ENCODE peak calls at places on chromosomes 1 and 21, in four cellular contexts. One of them, this sample, is unnamed.

GRCh38 chr1:6807782-6808181 is 22.5 kb downstream of the CAMTA1 start:
- DNase-seq in A549: no peak
- DNase-seq in H1: no peak
- DNase-seq in endothelial cell of umbilical vein: peak; percentile 55
- DNase-seq in this sample: no peak

GRCh38 chr1:29736582-29737188 is 500.4 kb downstream of the PTPRU start:
- DNase-seq in endothelial cell of umbilical vein: peak; percentile 31
- DNase-seq in H1: no peak
- DNase-seq in A549: peak; percentile 3
- DNase-seq in this sample: peak; percentile 62

GRCh38 chr1:87451229-87451900 is 122.7 kb downstream of the LMO4 start:
- DNase-seq in endothelial cell of umbilical vein: no peak
- DNase-seq in A549: no peak
- DNase-seq in H1: no peak
- DNase-seq in this sample: no peak

GRCh38 chr1:184563308-184563707 is 176.5 kb downstream of the C1orf21 start:
- DNase-seq in H1: no peak
- DNase-seq in endothelial cell of umbilical vein: peak; percentile 62
- DNase-seq in A549: no peak
- DNase-seq in this sample: no peak

GRCh38 chr1:180937624-180938225 is 25.0 kb downstream of the KIAA1614 start:
- DNase-seq in A549: no peak
- DNase-seq in H1: no peak
- DNase-seq in endothelial cell of umbilical vein: no peak
- DNase-seq in this sample: no peak

GRCh38 chr1:96281491-96281890 is 440.1 kb upstream of the PTBP2 start:
- DNase-seq in H1: no peak
- DNase-seq in A549: no peak
- DNase-seq in endothelial cell of umbilical vein: no peak
- DNase-seq in this sample: no peak

GRCh38 chr1:62590255-62590969 is 6.9 kb upstream of the ANGPTL3 start:
- DNase-seq in A549: no peak
- DNase-seq in endothelial cell of umbilical vein: no peak
- DNase-seq in H1: no peak
- DNase-seq in this sample: no peak

GRCh38 chr1:169680377-169681019 is 30.9 kb downstream of the SELL start:
- DNase-seq in H1: no peak
- DNase-seq in endothelial cell of umbilical vein: no peak
- DNase-seq in A549: no peak
- DNase-seq in this sample: no peak

GRCh38 chr21:35096959-35097358 is 47.9 kb upstream of the RUNX1 start:
- DNase-seq in H1: no peak
- DNase-seq in endothelial cell of umbilical vein: no peak
- DNase-seq in A549: no peak
- DNase-seq in this sample: no peak

GRCh38 chr1:23751050-23751814 is 8.0 kb downstream of the ELOA start:
- DNase-seq in endothelial cell of umbilical vein: peak; percentile 46
- DNase-seq in H1: peak; percentile 9
- DNase-seq in A549: peak; percentile 70
- DNase-seq in this sample: peak; percentile 44

GRCh38 chr1:5680600-5680999 is 311.6 kb downstream of the NPHP4 start:
- DNase-seq in H1: no peak
- DNase-seq in endothelial cell of umbilical vein: no peak
- DNase-seq in A549: no peak
- DNase-seq in this sample: no peak

GRCh38 chr1:6424619-6425593 is at the start of gene ESPN:
- DNase-seq in H1: no peak
- DNase-seq in endothelial cell of umbilical vein: no peak
- DNase-seq in A549: no peak
- DNase-seq in this sample: no peak

GRCh38 chr1:152047607-152047953 is 10.8 kb upstream of the S100A11 start:
- DNase-seq in H1: no peak
- DNase-seq in A549: peak; percentile 36
- DNase-seq in endothelial cell of umbilical vein: no peak
- DNase-seq in this sample: no peak

GRCh38 chr1:61812916-61813315 is 70.6 kb downstream of the PATJ start:
- DNase-seq in endothelial cell of umbilical vein: no peak
- DNase-seq in H1: no peak
- DNase-seq in A549: no peak
- DNase-seq in this sample: no peak

GRCh38 chr1:235019456-235019855 is 109.2 kb downstream of the TOMM20 start:
- DNase-seq in endothelial cell of umbilical vein: no peak
- DNase-seq in H1: no peak
- DNase-seq in A549: no peak
- DNase-seq in this sample: no peak

GRCh38 chr1:8370928-8371327 is 53.0 kb downstream of the SLC45A1 start:
- DNase-seq in endothelial cell of umbilical vein: no peak
- DNase-seq in A549: no peak
- DNase-seq in H1: no peak
- DNase-seq in this sample: no peak

GRCh38 chr1:166164995-166165660 is 1.7 kb downstream of the FAM78B start:
- DNase-seq in endothelial cell of umbilical vein: peak; percentile 44
- DNase-seq in H1: no peak
- DNase-seq in A549: peak; percentile 36
- DNase-seq in this sample: peak; percentile 77

GRCh38 chr1:33396188-33397124 is 34.4 kb downstream of the PHC2 start:
- DNase-seq in A549: no peak
- DNase-seq in endothelial cell of umbilical vein: no peak
- DNase-seq in H1: no peak
- DNase-seq in this sample: no peak

GRCh38 chr1:90729484-90730246 is 12.6 kb upstream of the BARHL2 start:
- DNase-seq in A549: no peak
- DNase-seq in endothelial cell of umbilical vein: no peak
- DNase-seq in H1: no peak
- DNase-seq in this sample: peak; percentile 88

GRCh38 chr1:14872762-14873161 is 274.3 kb downstream of the KAZN start:
- DNase-seq in endothelial cell of umbilical vein: no peak
- DNase-seq in A549: no peak
- DNase-seq in H1: no peak
- DNase-seq in this sample: no peak

GRCh38 chr21:46159390-46159789 is 4.0 kb upstream of the FTCD start:
- DNase-seq in endothelial cell of umbilical vein: no peak
- DNase-seq in H1: no peak
- DNase-seq in A549: no peak
- DNase-seq in this sample: no peak

DNA sequence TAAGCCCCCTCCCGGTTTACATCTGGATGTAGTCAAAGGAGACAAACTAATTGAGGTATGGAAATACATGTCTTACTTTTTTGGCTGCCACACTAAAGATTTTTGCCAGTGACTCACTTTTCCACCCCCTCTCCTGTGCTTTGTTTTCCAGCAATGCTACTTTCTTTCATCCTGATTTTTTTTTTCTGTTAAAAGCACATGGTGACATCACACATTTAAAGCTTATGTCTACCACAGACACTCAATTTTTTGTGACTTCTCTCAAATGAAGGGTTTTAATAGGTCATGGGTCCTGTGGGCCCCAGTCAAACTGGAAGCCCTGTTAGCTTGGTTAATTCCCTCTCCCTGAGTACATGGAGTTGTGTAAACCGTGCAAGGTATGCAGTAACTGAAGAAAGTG is 2.2 kb downstream of the PPP1R8 start:
- DNase-seq in endothelial cell of umbilical vein: peak; percentile 54
- DNase-seq in A549: no peak
- DNase-seq in H1: no peak
- DNase-seq in this sample: no peak
- TF ChIP-seq JUN in endothelial cell of umbilical vein: peak; percentile 38
- TF ChIP-seq JUN in A549: no peak
- TF ChIP-seq JUN in H1: no peak
- TF ChIP-seq JUN in this sample: no peak

DNA sequence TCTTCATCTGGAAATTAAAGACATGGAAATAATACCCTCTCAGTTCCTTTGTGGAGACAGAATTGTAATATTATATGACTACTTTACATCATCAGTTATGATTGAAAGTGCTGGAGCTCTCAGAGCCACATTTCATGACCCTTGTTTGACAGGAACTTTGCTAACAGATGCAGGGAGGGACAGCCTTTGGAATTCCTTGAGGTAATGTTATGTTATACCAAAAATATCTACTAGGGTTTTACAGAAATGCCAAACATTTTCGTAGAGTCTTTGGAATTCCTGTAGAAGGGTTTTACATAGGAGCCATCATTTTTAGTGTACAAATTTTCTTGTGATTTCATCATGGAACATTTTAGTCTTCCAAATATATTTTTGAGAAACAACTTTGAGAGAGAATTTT is 57.4 kb upstream of the ADAMTS5 start:
- DNase-seq in H1: no peak
- DNase-seq in endothelial cell of umbilical vein: no peak
- DNase-seq in A549: no peak
- DNase-seq in this sample: no peak
- TF ChIP-seq JUN in H1: no peak
- TF ChIP-seq JUN in endothelial cell of umbilical vein: no peak
- TF ChIP-seq JUN in A549: no peak
- TF ChIP-seq JUN in this sample: no peak

GRCh38 chr1:228646717-228647522 is 88.4 kb upstream of the RHOU start:
- DNase-seq in endothelial cell of umbilical vein: peak; percentile 5
- DNase-seq in H1: no peak
- DNase-seq in A549: peak; percentile 31
- DNase-seq in this sample: peak; percentile 27
- TF ChIP-seq JUN in endothelial cell of umbilical vein: no peak
- TF ChIP-seq JUN in H1: no peak
- TF ChIP-seq JUN in A549: no peak
- TF ChIP-seq JUN in this sample: no peak

DNA sequence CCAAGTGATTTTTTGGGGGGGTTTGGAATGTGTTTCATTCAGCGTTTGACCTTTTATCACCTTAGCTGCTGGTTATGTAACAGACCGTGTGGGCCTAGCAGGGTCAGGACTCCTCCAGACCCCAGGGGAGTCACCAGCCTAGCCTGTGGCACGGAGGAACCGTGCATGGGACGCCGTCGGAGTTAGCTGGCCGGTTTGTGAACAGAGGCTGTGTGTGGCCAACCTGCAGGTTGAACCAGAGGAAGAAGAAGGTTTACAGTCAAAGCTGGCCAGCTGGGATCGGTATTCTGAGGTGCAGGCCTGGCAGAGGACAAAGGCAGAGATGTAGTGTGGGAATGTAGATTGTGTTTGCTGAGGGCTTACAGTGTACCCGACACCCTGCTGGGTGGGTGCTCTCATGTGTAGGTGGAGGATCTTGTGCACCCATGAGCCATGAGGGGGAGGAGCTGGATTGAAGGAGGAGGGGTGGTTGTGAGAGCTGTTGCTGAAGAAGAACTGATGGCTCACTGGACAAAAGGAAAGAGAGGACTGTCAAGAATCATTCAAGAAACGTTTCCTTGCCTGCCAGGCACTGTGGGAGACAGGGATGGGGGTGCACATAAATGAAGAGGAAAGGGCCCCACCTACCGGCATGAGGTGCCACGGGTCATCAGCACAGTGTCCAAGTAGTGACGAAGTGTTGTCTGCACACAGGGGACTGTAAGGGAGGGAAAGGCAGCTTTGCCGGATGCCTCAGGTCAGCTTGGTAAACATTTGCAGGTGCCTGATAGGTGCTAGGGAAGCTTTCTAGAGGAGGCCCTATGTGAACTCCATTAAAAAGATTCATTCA is 40.0 kb upstream of the PWP2 start:
- DNase-seq in endothelial cell of umbilical vein: no peak
- DNase-seq in H1: no peak
- DNase-seq in A549: no peak
- DNase-seq in this sample: no peak
- TF ChIP-seq JUN in endothelial cell of umbilical vein: no peak
- TF ChIP-seq JUN in H1: no peak
- TF ChIP-seq JUN in A549: no peak
- TF ChIP-seq JUN in this sample: no peak

DNA sequence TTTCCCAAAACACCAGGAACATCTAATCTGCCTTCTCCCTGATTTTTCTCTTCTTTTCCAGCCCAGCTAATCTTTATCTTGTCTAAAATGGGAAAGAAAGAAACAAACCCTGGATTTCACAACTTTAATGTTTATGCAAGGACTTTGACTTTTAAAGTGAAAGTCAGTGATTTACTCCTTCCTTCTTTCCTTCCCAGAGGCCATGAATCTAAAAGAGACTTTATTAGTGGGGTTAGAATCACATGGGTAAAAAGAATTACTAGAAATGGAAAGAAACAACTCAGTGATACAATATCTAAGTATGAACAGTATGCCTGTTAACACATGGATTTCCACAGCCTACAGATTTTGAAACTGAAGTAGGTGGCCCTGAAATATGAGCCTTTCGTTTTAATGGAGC is 59.8 kb upstream of the KCNK2 start:
- DNase-seq in H1: no peak
- DNase-seq in endothelial cell of umbilical vein: no peak
- DNase-seq in A549: no peak
- DNase-seq in this sample: no peak
- TF ChIP-seq JUN in H1: no peak
- TF ChIP-seq JUN in endothelial cell of umbilical vein: no peak
- TF ChIP-seq JUN in A549: no peak
- TF ChIP-seq JUN in this sample: no peak

GRCh38 chr1:145992958-145993617 is 3.3 kb downstream of the TXNIP start:
- DNase-seq in H1: no peak
- DNase-seq in endothelial cell of umbilical vein: no peak
- DNase-seq in A549: no peak
- DNase-seq in this sample: no peak

GRCh38 chr1:145990249-145991097 is 5.9 kb downstream of the TXNIP start:
- DNase-seq in A549: no peak
- DNase-seq in endothelial cell of umbilical vein: no peak
- DNase-seq in H1: no peak
- DNase-seq in this sample: no peak

GRCh38 chr1:145992502-145992936 is 3.9 kb downstream of the TXNIP start:
- DNase-seq in H1: no peak
- DNase-seq in endothelial cell of umbilical vein: no peak
- DNase-seq in A549: no peak
- DNase-seq in this sample: no peak

GRCh38 chr1:145993618-145994390 is 2.6 kb downstream of the TXNIP start:
- DNase-seq in A549: no peak
- DNase-seq in H1: no peak
- DNase-seq in endothelial cell of umbilical vein: no peak
- DNase-seq in this sample: no peak

DNA sequence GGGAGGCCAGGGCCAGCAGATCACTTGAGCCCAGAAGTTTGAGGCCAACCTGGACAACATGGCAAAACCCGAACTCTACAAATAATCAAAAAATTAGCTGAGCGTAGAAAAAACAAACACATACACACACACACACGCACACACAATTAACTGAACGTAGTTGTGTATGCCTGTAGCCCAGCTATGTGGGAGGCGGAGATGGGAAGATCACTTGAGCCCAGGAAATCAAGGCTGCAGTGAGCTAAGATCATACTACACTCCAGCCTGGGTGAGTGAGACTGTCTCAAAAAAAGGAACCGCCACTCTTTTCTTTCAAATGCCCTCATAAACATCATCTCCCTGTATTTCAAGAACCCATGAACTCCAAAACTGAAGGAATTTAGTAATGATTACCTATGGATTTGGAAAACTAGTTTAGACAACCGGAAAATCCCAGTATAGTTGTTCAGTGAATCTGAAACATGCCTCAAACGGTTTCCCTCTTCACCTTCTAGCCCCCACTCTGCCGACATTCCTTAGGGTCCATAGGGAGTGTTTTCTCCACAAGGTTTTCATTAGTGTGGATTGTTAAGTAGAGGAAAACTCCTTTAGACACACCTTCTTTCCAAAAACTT is 4.5 kb downstream of the TXNIP start:
- DNase-seq in endothelial cell of umbilical vein: no peak
- DNase-seq in H1: no peak
- DNase-seq in A549: no peak
- DNase-seq in this sample: no peak
- TF ChIP-seq JUN in endothelial cell of umbilical vein: no peak
- TF ChIP-seq JUN in H1: no peak
- TF ChIP-seq JUN in A549: no peak
- TF ChIP-seq JUN in this sample: no peak